ENCODE peak calls at places on chromosomes 4 and X, in seven cellular contexts. A is Peyer's patch, J is left lung, M is H9, K is tibial artery, Z is A549, T is WERI-Rb-1. Q is an unnamed sample.

GRCh38 chr4:143352052-143352451 is 15.4 kb downstream of the GAB1 start:
- DNase-seq in A (no peak), J (no peak), M (no peak), K (no peak), Z (no peak), T (no peak), Q (no peak)

GRCh38 chr4:137180349-137180748 is 351.9 kb downstream of the PCDH18 start:
- DNase-seq in A (no peak), J (no peak), M (peak; percentile 54), K (no peak), Z (peak; percentile 4), T (no peak), Q (no peak)

GRCh38 chr4:14254252-14254651 is 626.7 kb upstream of the BOD1L1 start:
- DNase-seq in A (peak; percentile 63), J (peak; percentile 36), M (peak; percentile 60), K (peak; percentile 31), Z (peak; percentile 11), T (peak; percentile 61), Q (no peak)

GRCh38 chr4:2793578-2793919 is 664 bp downstream of the SH3BP2 start:
- DNase-seq in A (peak; percentile 59), J (peak; percentile 68), M (peak; percentile 43), K (peak; percentile 41), Z (peak; percentile 30), T (no peak), Q (peak; percentile 39)

GRCh38 chr4:118036336-118036735 is 2.0 kb downstream of the NDST3 start:
- DNase-seq in A (no peak), J (no peak), M (no peak), K (no peak), Z (no peak), T (no peak), Q (no peak)

GRCh38 chr4:109390369-109390768 is 43.2 kb upstream of the SEC24B start:
- DNase-seq in A (no peak), J (no peak), M (no peak), K (no peak), Z (no peak), T (no peak), Q (no peak)

GRCh38 chr4:87005690-87006461 is 71.1 kb downstream of the AFF1 start:
- DNase-seq in A (peak; percentile 58), J (no peak), M (no peak), K (no peak), Z (no peak), T (peak; percentile 20), Q (no peak)

GRCh38 chr4:67751260-67751659 is 2.9 kb downstream of the GNRHR start:
- DNase-seq in A (no peak), J (no peak), M (no peak), K (no peak), Z (no peak), T (no peak), Q (no peak)

GRCh38 chr4:186650401-186651180 is 73.1 kb downstream of the FAT1 start:
- DNase-seq in A (no peak), J (no peak), M (no peak), K (no peak), Z (no peak), T (no peak), Q (no peak)

GRCh38 chr4:89788243-89789072 is 48.5 kb downstream of the SNCA start:
- DNase-seq in A (no peak), J (no peak), M (no peak), K (peak; percentile 30), Z (no peak), T (no peak), Q (no peak)

GRCh38 chr4:10316851-10317250 is 140.4 kb downstream of the ZNF518B start:
- DNase-seq in A (no peak), J (no peak), M (no peak), K (no peak), Z (no peak), T (no peak), Q (no peak)

GRCh38 chr4:154414796-154415195 is 76.8 kb downstream of the DCHS2 start:
- DNase-seq in A (no peak), J (no peak), M (no peak), K (no peak), Z (no peak), T (no peak), Q (no peak)

GRCh38 chr4:47791978-47792377 is 45.9 kb downstream of the CORIN start:
- DNase-seq in A (no peak), J (no peak), M (no peak), K (no peak), Z (no peak), T (no peak), Q (no peak)

GRCh38 chr4:1784395-1784788 is 8.7 kb upstream of the FGFR3 start:
- DNase-seq in A (no peak), J (no peak), M (no peak), K (no peak), Z (no peak), T (no peak), Q (no peak)

GRCh38 chr4:111174331-111174730 is 551.5 kb upstream of the PITX2 start:
- DNase-seq in A (no peak), J (no peak), M (no peak), K (no peak), Z (no peak), T (no peak), Q (no peak)

GRCh38 chr4:37770016-37770415 is 56.5 kb upstream of the PGM2 start:
- DNase-seq in A (no peak), J (no peak), M (no peak), K (no peak), Z (no peak), T (no peak), Q (no peak)

GRCh38 chr4:72767903-72768817 is 199.1 kb upstream of the ADAMTS3 start:
- DNase-seq in A (no peak), J (no peak), M (no peak), K (no peak), Z (peak; percentile 0), T (no peak), Q (no peak)

GRCh38 chr4:79237836-79238235 is 88.0 kb downstream of the NAA11 start:
- DNase-seq in A (no peak), J (no peak), M (no peak), K (no peak), Z (no peak), T (no peak), Q (no peak)

GRCh38 chrX:129983575-129984131 is 1.2 kb downstream of the BCORL1 start:
- DNase-seq in A (no peak), J (no peak), M (peak; percentile 28), K (peak; percentile 20), Z (no peak), T (peak; percentile 31), Q (no peak)

GRCh38 chrX:64218023-64218422 is 12.4 kb downstream of the ASB12 start:
- DNase-seq in A (no peak), J (no peak), M (no peak), K (no peak), Z (no peak), T (no peak), Q (no peak)

GRCh38 chrX:104118765-104119164 is 6.4 kb downstream of the ZCCHC18 start:
- DNase-seq in A (no peak), J (no peak), M (no peak), K (no peak), Z (no peak), T (no peak), Q (no peak)

GRCh38 chr4:144582105-144582850 is 63.7 kb upstream of the HHIP start:
- DNase-seq in A (no peak), J (no peak), M (no peak), K (no peak), Z (peak; percentile 61), T (no peak), Q (no peak)

DNA sequence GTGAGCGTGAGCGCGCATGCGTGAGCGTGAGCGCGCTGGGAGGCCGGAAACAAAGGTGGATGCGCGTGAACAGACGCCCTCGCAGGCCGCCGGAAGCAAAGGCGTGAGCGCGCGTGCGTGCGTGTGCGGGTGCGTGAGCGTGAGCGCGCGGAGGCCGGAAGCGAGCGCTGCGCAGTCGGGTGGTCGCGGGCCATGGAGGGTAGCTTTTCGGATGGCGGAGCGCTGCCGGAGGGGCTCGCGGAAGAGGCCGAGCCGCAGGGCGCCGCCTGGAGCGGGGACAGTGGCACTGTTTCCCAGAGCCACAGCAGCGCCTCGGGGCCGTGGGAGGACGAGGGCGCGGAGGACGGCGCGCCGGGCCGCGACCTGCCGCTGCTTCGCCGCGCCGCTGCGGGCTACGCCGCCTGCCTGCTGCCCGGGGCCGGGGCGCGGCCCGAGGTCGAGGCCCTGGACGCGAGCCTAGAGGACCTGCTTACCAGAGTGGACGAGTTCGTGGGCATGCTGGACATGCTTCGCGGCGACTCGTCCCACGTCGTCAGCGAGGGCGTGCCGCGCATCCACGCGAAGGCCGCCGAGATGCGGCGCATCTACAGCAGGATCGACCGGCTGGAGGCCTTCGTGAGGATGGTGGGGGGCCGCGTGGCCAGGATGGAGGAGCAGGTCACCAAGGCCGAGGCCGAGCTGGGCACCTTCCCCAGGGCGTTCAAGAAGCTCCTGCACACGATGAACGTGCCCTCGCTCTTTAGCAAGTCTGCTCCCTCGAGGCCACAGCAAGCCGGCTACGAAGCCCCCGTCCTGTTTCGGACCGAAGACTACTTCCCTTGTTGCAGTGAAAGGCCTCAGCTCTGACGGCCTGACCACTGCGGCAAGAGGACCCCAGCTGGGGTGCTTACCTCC is at the start of gene BLOC1S4:
- DNase-seq in A (peak; percentile 95), J (peak; percentile 88), M (peak; percentile 86), K (peak; percentile 82), Z (peak; percentile 93), T (peak; percentile 90), Q (peak; percentile 84)
- TF ChIP-seq CTCF in A (no peak), J (peak; percentile 15), M (peak; percentile 13), K (peak; percentile 17), Z (no peak), T (no peak), Q (no peak)

GRCh38 chr4:11505225-11505971 is 76.7 kb upstream of the HS3ST1 start:
- DNase-seq in A (peak; percentile 81), J (no peak), M (no peak), K (no peak), Z (peak; percentile 41), T (no peak), Q (no peak)
- H3K27ac ChIP-seq in A (no peak overlapping the region), J (no peak overlapping the region), M (no peak overlapping the region), K (no peak overlapping the region), Z (peak overlapping the region; percentile 44), T (no peak overlapping the region), Q (no peak overlapping the region)

GRCh38 chr4:181017038-181017437 is 1226.2 kb upstream of the TENM3 start:
- DNase-seq in A (no peak), J (no peak), M (no peak), K (no peak), Z (no peak), T (no peak), Q (no peak)

GRCh38 chr4:181018998-181019397 is 1224.2 kb upstream of the TENM3 start:
- DNase-seq in A (no peak), J (no peak), M (no peak), K (no peak), Z (no peak), T (no peak), Q (no peak)

GRCh38 chr4:181018472-181018871 is 1224.7 kb upstream of the TENM3 start:
- DNase-seq in A (no peak), J (no peak), M (no peak), K (no peak), Z (no peak), T (no peak), Q (no peak)
- TF ChIP-seq CTCF in A (no peak), J (no peak), M (no peak), K (no peak), Z (no peak), T (no peak), Q (no peak)

DNA sequence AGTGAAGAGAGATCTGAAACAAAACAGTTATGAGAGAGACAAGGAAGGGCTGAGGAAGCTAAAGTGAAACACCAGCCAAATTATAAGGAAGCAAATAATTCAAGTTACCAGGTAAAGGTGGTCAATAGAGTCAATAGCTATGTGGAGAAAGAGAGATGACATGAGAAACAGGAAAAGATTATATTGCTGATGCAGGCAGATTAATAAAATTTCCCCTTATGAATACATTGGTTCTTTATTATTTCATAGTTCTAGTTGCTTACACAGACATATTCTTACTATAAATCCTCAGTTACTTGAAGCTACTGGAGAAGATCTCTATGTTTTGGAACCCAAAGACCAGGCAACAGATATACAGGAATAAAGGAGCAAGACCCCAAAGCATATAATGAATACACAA is 273.7 kb upstream of the CTSO start:
- DNase-seq in A (no peak), J (no peak), M (no peak), K (no peak), Z (no peak), T (no peak), Q (no peak)
- H3K27ac ChIP-seq in A (no peak overlapping the region), J (no peak overlapping the region), M (no peak overlapping the region), K (no peak overlapping the region), Z (no peak overlapping the region), T (no peak overlapping the region), Q (no peak overlapping the region)

Q was measured in CD4-positive, alpha-beta T cell.